ENCODE peak calls at places on chromosomes 2 and 18, in five cellular contexts. N, F, H, C and P are unnamed samples.

GRCh38 chr2:9139491-9140443 is 66.8 kb upstream of the ASAP2 start:
- DNase-seq in N (peak), F (peak), H (peak), C (peak), P (peak)

GRCh38 chr2:138486347-138487198 is 15.0 kb upstream of the SPOPL start:
- DNase-seq in N (no peak), F (no peak), H (no peak), C (no peak), P (no peak)

GRCh38 chr2:160417745-160418397 is 75.7 kb downstream of the RBMS1 start:
- DNase-seq in N (peak), F (peak), H (no peak), C (no peak), P (no peak)

GRCh38 chr2:231709636-231709980 is 1.3 kb downstream of the PTMA start:
- DNase-seq in N (no peak), F (no peak), H (peak), C (no peak), P (peak)

GRCh38 chr2:239758325-239758877 is 266.7 kb downstream of the NDUFA10 start:
- DNase-seq in N (no peak), F (peak), H (peak), C (no peak), P (no peak)

GRCh38 chr2:10302479-10303173 is at the start of gene HPCAL1:
- DNase-seq in N (peak), F (peak), H (peak), C (peak), P (peak)

GRCh38 chr2:7732497-7732896 is 815.3 kb downstream of the RNF144A start:
- DNase-seq in N (no peak), F (no peak), H (no peak), C (no peak), P (no peak)

GRCh38 chr2:187993516-187993915 is 298.2 kb upstream of the GULP1 start:
- DNase-seq in N (no peak), F (no peak), H (no peak), C (no peak), P (no peak)

GRCh38 chr18:51054764-51055163 is 24.8 kb downstream of the SMAD4 start:
- DNase-seq in N (no peak), F (no peak), H (no peak), C (no peak), P (no peak)

GRCh38 chr2:45904931-45905642 is 253.6 kb downstream of the PRKCE start:
- DNase-seq in N (no peak), F (no peak), H (no peak), C (no peak), P (peak)

GRCh38 chr2:102253140-102253752 is 58.1 kb upstream of the IL1RL1 start:
- DNase-seq in N (no peak), F (no peak), H (no peak), C (no peak), P (no peak)